ENCODE peak calls at places on chromosomes 6 and 20, in five cellular contexts. J is uterus, L is stromal cell of bone marrow, S is adipocyte, P is Ammon's horn. X is an unnamed sample.

GRCh38 chr20:43721429-43722152 is 5.2 kb downstream of the GTSF1L start:
- DNase-seq in J (no peak), L (no peak), S (no peak), P (no peak), X (no peak)

GRCh38 chr6:125302840-125303511 is 1.2 kb upstream of the HDDC2 start:
- DNase-seq in J (no peak), L (no peak), S (no peak), P (no peak), X (no peak)

GRCh38 chr20:63230800-63231268 is 4.9 kb upstream of the BIRC7 start:
- DNase-seq in J (peak), L (peak), S (peak), P (peak), X (no peak)

GRCh38 chr6:71332012-71332411 is 43.4 kb downstream of the OGFRL1 start:
- DNase-seq in J (no peak), L (no peak), S (no peak), P (no peak), X (no peak)

GRCh38 chr20:17343631-17344447 is 117.0 kb downstream of the PCSK2 start:
- DNase-seq in J (no peak), L (peak), S (peak), P (peak), X (peak)

GRCh38 chr6:155216312-155217028 is 47.3 kb upstream of the CLDN20 start:
- DNase-seq in J (no peak), L (no peak), S (no peak), P (peak), X (no peak)

GRCh38 chr6:65064844-65065243 is 642.2 kb downstream of the EYS start:
- DNase-seq in J (no peak), L (no peak), S (no peak), P (no peak), X (no peak)

GRCh38 chr6:30345852-30346251 is 896 bp downstream of the RPP21 start:
- DNase-seq in J (no peak), L (no peak), S (no peak), P (no peak), X (no peak)

GRCh38 chr20:17648306-17648646 is 33.8 kb downstream of the RRBP1 start:
- DNase-seq in J (no peak), L (no peak), S (no peak), P (no peak), X (no peak)

GRCh38 chr6:43405354-43405753 is 22.0 kb upstream of the ABCC10 start:
- DNase-seq in J (no peak), L (no peak), S (no peak), P (no peak), X (no peak)

GRCh38 chr6:90496191-90496590 is 90.7 kb downstream of the MAP3K7 start:
- DNase-seq in J (no peak), L (no peak), S (no peak), P (no peak), X (no peak)

GRCh38 chr20:36432096-36432495 is 109.2 kb upstream of the MYL9 start:
- DNase-seq in J (no peak), L (no peak), S (no peak), P (no peak), X (no peak)

GRCh38 chr6:74050921-74051320 is 354.9 kb downstream of the CD109 start:
- DNase-seq in J (no peak), L (no peak), S (no peak), P (no peak), X (no peak)

GRCh38 chr6:88704980-88705379 is 258.4 kb downstream of the RNGTT start:
- DNase-seq in J (no peak), L (no peak), S (peak), P (no peak), X (no peak)

GRCh38 chr6:122285292-122285913 is 114.0 kb upstream of the HSF2 start:
- DNase-seq in J (peak), L (no peak), S (peak), P (no peak), X (no peak)

GRCh38 chr6:134372603-134373281 is 54.8 kb upstream of the SGK1 start:
- DNase-seq in J (no peak), L (peak), S (peak), P (peak), X (no peak)

GRCh38 chr6:157688960-157689599 is 134.0 kb upstream of the SNX9 start:
- DNase-seq in J (no peak), L (no peak), S (no peak), P (no peak), X (no peak)

GRCh38 chr20:12591949-12592470 is 416.8 kb upstream of the SPTLC3 start:
- DNase-seq in J (no peak), L (no peak), S (no peak), P (no peak), X (no peak)

GRCh38 chr6:110491299-110491643 is 14.9 kb upstream of the SLC22A16 start:
- DNase-seq in J (no peak), L (no peak), S (no peak), P (no peak), X (no peak)

GRCh38 chr6:107879912-107880311 is 55.8 kb upstream of the SCML4 start:
- DNase-seq in J (no peak), L (no peak), S (no peak), P (peak), X (no peak)

GRCh38 chr20:23152308-23152892 is 66.3 kb upstream of the CD93 start:
- DNase-seq in J (peak), L (peak), S (peak), P (no peak), X (peak)

GRCh38 chr6:10901751-10902150 is 14.9 kb downstream of the SYCP2L start:
- DNase-seq in J (no peak), L (no peak), S (no peak), P (peak), X (no peak)

GRCh38 chr20:10067305-10067704 is 32.5 kb downstream of the ANKEF1 start:
- DNase-seq in J (no peak), L (peak), S (peak), P (no peak), X (no peak)

GRCh38 chr20:45138451-45139300 is 14.4 kb upstream of the WFDC12 start:
- DNase-seq in J (no peak), L (no peak), S (peak), P (no peak), X (no peak)

GRCh38 chr6:107668826-107669474 is 155.2 kb downstream of the SCML4 start:
- DNase-seq in J (no peak), L (no peak), S (no peak), P (no peak), X (no peak)

GRCh38 chr6:131124341-131125071 is 10.8 kb upstream of the AKAP7 start:
- DNase-seq in J (no peak), L (no peak), S (no peak), P (no peak), X (no peak)

GRCh38 chr6:163180874-163181541 is 233.5 kb upstream of the QKI start:
- DNase-seq in J (peak), L (peak), S (peak), P (peak), X (peak)

GRCh38 chr6:134316733-134317431 is 1.0 kb downstream of the SGK1 start:
- DNase-seq in J (no peak), L (no peak), S (no peak), P (peak), X (no peak)

GRCh38 chr6:36035240-36035639 is 7.6 kb downstream of the MAPK14 start:
- DNase-seq in J (no peak), L (no peak), S (no peak), P (no peak), X (no peak)

GRCh38 chr6:79733388-79733787 is 102.3 kb downstream of the SH3BGRL2 start:
- DNase-seq in J (no peak), L (no peak), S (no peak), P (no peak), X (no peak)